ENCODE peak calls at places on chromosomes 16 and 17, in nine cellular contexts. One of them, this sample, is unnamed. For H3K4me1, the result is how much of the 10 kb centered on the place peaks cover.

GRCh38 chr17:36089888-36090836 is at the start of gene CCL3:
- DNase-seq in K562: no peak
- DNase-seq in upper lobe of left lung: peak
- DNase-seq in GM12878: peak
- DNase-seq in transverse colon: peak
- DNase-seq in suprapubic skin: no peak
- DNase-seq in tibial nerve: peak
- DNase-seq in stomach: no peak
- DNase-seq in A549: no peak
- DNase-seq in this sample: no peak

GRCh38 chr16:14606102-14606501 is 24.0 kb downstream of the PARN start:
- DNase-seq in tibial nerve: no peak
- DNase-seq in upper lobe of left lung: no peak
- DNase-seq in A549: no peak
- DNase-seq in K562: no peak
- DNase-seq in suprapubic skin: no peak
- DNase-seq in GM12878: peak
- DNase-seq in stomach: no peak
- DNase-seq in transverse colon: no peak
- DNase-seq in this sample: no peak

GRCh38 chr16:73448970-73449369 is 401.0 kb upstream of the ZFHX3 start:
- DNase-seq in K562: no peak
- DNase-seq in upper lobe of left lung: no peak
- DNase-seq in suprapubic skin: no peak
- DNase-seq in tibial nerve: no peak
- DNase-seq in stomach: no peak
- DNase-seq in GM12878: no peak
- DNase-seq in A549: no peak
- DNase-seq in transverse colon: no peak
- DNase-seq in this sample: no peak

GRCh38 chr16:14249291-14250032 is 178.3 kb downstream of the MRTFB start:
- DNase-seq in suprapubic skin: no peak
- DNase-seq in GM12878: peak
- DNase-seq in upper lobe of left lung: no peak
- DNase-seq in A549: peak
- DNase-seq in transverse colon: peak
- DNase-seq in tibial nerve: peak
- DNase-seq in stomach: peak
- DNase-seq in K562: peak
- DNase-seq in this sample: no peak

GRCh38 chr17:11558681-11559234 is 39.5 kb upstream of the DNAH9 start:
- DNase-seq in suprapubic skin: no peak
- DNase-seq in transverse colon: no peak
- DNase-seq in stomach: no peak
- DNase-seq in tibial nerve: no peak
- DNase-seq in A549: no peak
- DNase-seq in GM12878: no peak
- DNase-seq in upper lobe of left lung: no peak
- DNase-seq in K562: no peak
- DNase-seq in this sample: no peak

GRCh38 chr16:12027091-12027490 is 50.6 kb downstream of the SNX29 start:
- DNase-seq in tibial nerve: no peak
- DNase-seq in GM12878: no peak
- DNase-seq in upper lobe of left lung: no peak
- DNase-seq in A549: no peak
- DNase-seq in suprapubic skin: no peak
- DNase-seq in transverse colon: no peak
- DNase-seq in K562: no peak
- DNase-seq in stomach: no peak
- DNase-seq in this sample: no peak

GRCh38 chr16:84375773-84376172 is 7.4 kb downstream of the ATP2C2 start:
- DNase-seq in suprapubic skin: no peak
- DNase-seq in GM12878: no peak
- DNase-seq in K562: no peak
- DNase-seq in transverse colon: no peak
- DNase-seq in stomach: no peak
- DNase-seq in tibial nerve: no peak
- DNase-seq in A549: no peak
- DNase-seq in upper lobe of left lung: no peak
- DNase-seq in this sample: no peak

GRCh38 chr17:74740641-74741387 is 3.8 kb downstream of the RAB37 start:
- DNase-seq in suprapubic skin: no peak
- DNase-seq in A549: no peak
- DNase-seq in tibial nerve: no peak
- DNase-seq in GM12878: no peak
- DNase-seq in transverse colon: no peak
- DNase-seq in upper lobe of left lung: no peak
- DNase-seq in stomach: no peak
- DNase-seq in K562: no peak
- DNase-seq in this sample: no peak

GRCh38 chr16:77897831-77898540 is 109.6 kb downstream of the VAT1L start:
- DNase-seq in K562: no peak
- DNase-seq in suprapubic skin: no peak
- DNase-seq in A549: no peak
- DNase-seq in transverse colon: no peak
- DNase-seq in tibial nerve: no peak
- DNase-seq in stomach: no peak
- DNase-seq in GM12878: no peak
- DNase-seq in upper lobe of left lung: no peak
- DNase-seq in this sample: no peak

GRCh38 chr16:81778861-81779539 is at the start of gene PLCG2:
- DNase-seq in suprapubic skin: peak
- DNase-seq in transverse colon: peak
- DNase-seq in stomach: peak
- DNase-seq in tibial nerve: no peak
- DNase-seq in K562: peak
- DNase-seq in upper lobe of left lung: peak
- DNase-seq in A549: peak
- DNase-seq in GM12878: no peak
- DNase-seq in this sample: peak

GRCh38 chr17:15231851-15232516 is 33.1 kb downstream of the PMP22 start:
- DNase-seq in GM12878: no peak
- DNase-seq in K562: peak
- DNase-seq in A549: no peak
- DNase-seq in transverse colon: no peak
- DNase-seq in suprapubic skin: no peak
- DNase-seq in stomach: no peak
- DNase-seq in upper lobe of left lung: no peak
- DNase-seq in tibial nerve: no peak
- DNase-seq in this sample: no peak

GRCh38 chr17:2685696-2686095 is 25.9 kb downstream of the CLUH start:
- DNase-seq in K562: no peak
- DNase-seq in A549: no peak
- DNase-seq in transverse colon: no peak
- DNase-seq in stomach: no peak
- DNase-seq in upper lobe of left lung: no peak
- DNase-seq in GM12878: no peak
- DNase-seq in tibial nerve: no peak
- DNase-seq in suprapubic skin: no peak
- DNase-seq in this sample: peak

GRCh38 chr16:19884611-19885455 is at the start of gene GPRC5B:
- DNase-seq in transverse colon: peak
- DNase-seq in suprapubic skin: no peak
- DNase-seq in K562: peak
- DNase-seq in tibial nerve: peak
- DNase-seq in stomach: peak
- DNase-seq in upper lobe of left lung: peak
- DNase-seq in A549: peak
- DNase-seq in GM12878: no peak
- DNase-seq in this sample: peak

GRCh38 chr16:81701296-81701970 is 77.7 kb upstream of the PLCG2 start:
- DNase-seq in A549: no peak
- DNase-seq in GM12878: no peak
- DNase-seq in transverse colon: no peak
- DNase-seq in upper lobe of left lung: no peak
- DNase-seq in suprapubic skin: no peak
- DNase-seq in tibial nerve: no peak
- DNase-seq in K562: no peak
- DNase-seq in stomach: no peak
- DNase-seq in this sample: no peak

GRCh38 chr17:48125829-48126612 is 18.5 kb downstream of the SNX11 start:
- DNase-seq in upper lobe of left lung: no peak
- DNase-seq in GM12878: no peak
- DNase-seq in transverse colon: no peak
- DNase-seq in suprapubic skin: no peak
- DNase-seq in stomach: no peak
- DNase-seq in A549: no peak
- DNase-seq in K562: no peak
- DNase-seq in tibial nerve: no peak
- DNase-seq in this sample: no peak

GRCh38 chr17:19331134-19331533 is 31.4 kb downstream of the B9D1 start:
- DNase-seq in tibial nerve: no peak
- DNase-seq in suprapubic skin: no peak
- DNase-seq in upper lobe of left lung: no peak
- DNase-seq in K562: no peak
- DNase-seq in A549: no peak
- DNase-seq in transverse colon: no peak
- DNase-seq in stomach: peak
- DNase-seq in GM12878: no peak
- DNase-seq in this sample: peak

GRCh38 chr16:54928421-54929089 is 2.1 kb upstream of the IRX5 start:
- DNase-seq in stomach: peak
- DNase-seq in suprapubic skin: peak
- DNase-seq in K562: peak
- DNase-seq in GM12878: no peak
- DNase-seq in A549: peak
- DNase-seq in transverse colon: no peak
- DNase-seq in tibial nerve: no peak
- DNase-seq in upper lobe of left lung: peak
- DNase-seq in this sample: no peak

GRCh38 chr16:1763521-1764511 is 7.5 kb downstream of the NME3 start:
- DNase-seq in upper lobe of left lung: no peak
- DNase-seq in suprapubic skin: no peak
- DNase-seq in tibial nerve: no peak
- DNase-seq in A549: peak
- DNase-seq in K562: peak
- DNase-seq in stomach: no peak
- DNase-seq in transverse colon: no peak
- DNase-seq in GM12878: no peak
- DNase-seq in this sample: no peak

GRCh38 chr16:66596986-66597848 is 7.3 kb upstream of the CMTM3 start:
- DNase-seq in K562: no peak
- DNase-seq in suprapubic skin: no peak
- DNase-seq in A549: no peak
- DNase-seq in transverse colon: no peak
- DNase-seq in stomach: no peak
- DNase-seq in upper lobe of left lung: no peak
- DNase-seq in GM12878: no peak
- DNase-seq in tibial nerve: no peak
- DNase-seq in this sample: no peak

GRCh38 chr17:63295288-63295687 is 150.8 kb downstream of the CYB561 start:
- DNase-seq in GM12878: no peak
- DNase-seq in K562: no peak
- DNase-seq in tibial nerve: no peak
- DNase-seq in stomach: no peak
- DNase-seq in upper lobe of left lung: no peak
- DNase-seq in A549: no peak
- DNase-seq in transverse colon: no peak
- DNase-seq in suprapubic skin: no peak
- DNase-seq in this sample: no peak

GRCh38 chr17:49299996-49300395 is 62.1 kb downstream of the ZNF652 start:
- DNase-seq in stomach: no peak
- DNase-seq in tibial nerve: no peak
- DNase-seq in K562: no peak
- DNase-seq in GM12878: no peak
- DNase-seq in transverse colon: no peak
- DNase-seq in A549: no peak
- DNase-seq in suprapubic skin: no peak
- DNase-seq in upper lobe of left lung: no peak
- DNase-seq in this sample: no peak

GRCh38 chr16:51953541-51953940 is 593.4 kb downstream of the TOX3 start:
- DNase-seq in suprapubic skin: no peak
- DNase-seq in upper lobe of left lung: no peak
- DNase-seq in stomach: no peak
- DNase-seq in A549: no peak
- DNase-seq in K562: no peak
- DNase-seq in tibial nerve: no peak
- DNase-seq in transverse colon: no peak
- DNase-seq in GM12878: no peak
- DNase-seq in this sample: no peak

DNA sequence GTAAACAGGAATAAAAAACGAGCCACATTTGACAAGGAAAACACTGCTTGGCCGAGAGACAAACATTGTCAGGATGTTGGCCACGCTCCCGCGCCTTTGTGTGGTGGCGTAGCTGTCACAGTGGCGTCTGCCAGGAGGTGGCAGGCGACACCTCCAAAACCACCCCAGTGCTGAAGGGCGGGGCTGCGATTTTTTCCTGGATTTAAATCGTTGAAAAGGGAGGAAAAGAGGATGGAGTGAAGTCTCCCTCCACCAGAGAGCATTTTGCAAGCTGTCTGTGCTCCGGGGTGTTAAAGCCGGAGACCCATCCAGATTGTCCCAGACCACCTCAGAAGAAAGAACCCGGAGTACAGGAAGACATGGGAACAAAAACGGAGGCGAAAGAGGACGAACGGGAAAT is 12.7 kb downstream of the MRM3 start:
- DNase-seq in upper lobe of left lung: peak
- DNase-seq in tibial nerve: peak
- DNase-seq in suprapubic skin: peak
- DNase-seq in transverse colon: peak
- DNase-seq in GM12878: no peak
- DNase-seq in A549: peak
- DNase-seq in stomach: peak
- DNase-seq in K562: peak
- DNase-seq in this sample: peak
- H3K4me3 ChIP-seq in upper lobe of left lung: no peak
- H3K4me3 ChIP-seq in tibial nerve: peak
- H3K4me3 ChIP-seq in suprapubic skin: peak
- H3K4me3 ChIP-seq in transverse colon: no peak
- H3K4me3 ChIP-seq in GM12878: no peak
- H3K4me3 ChIP-seq in A549: no peak
- H3K4me3 ChIP-seq in stomach: peak
- H3K4me3 ChIP-seq in K562: no peak
- H3K4me3 ChIP-seq in this sample: peak

GRCh38 chr17:57532966-57533365 is 212.1 kb downstream of the CCDC182 start:
- DNase-seq in stomach: no peak
- DNase-seq in GM12878: no peak
- DNase-seq in upper lobe of left lung: no peak
- DNase-seq in suprapubic skin: no peak
- DNase-seq in transverse colon: no peak
- DNase-seq in tibial nerve: no peak
- DNase-seq in A549: no peak
- DNase-seq in K562: no peak
- DNase-seq in this sample: no peak
- H3K4me1 ChIP-seq in stomach: under half
- H3K4me1 ChIP-seq in GM12878: under half
- H3K4me1 ChIP-seq in upper lobe of left lung: under half
- H3K4me1 ChIP-seq in suprapubic skin: under half
- H3K4me1 ChIP-seq in transverse colon: under half
- H3K4me1 ChIP-seq in tibial nerve: under half
- H3K4me1 ChIP-seq in A549: half or more
- H3K4me1 ChIP-seq in K562: under half
- H3K4me1 ChIP-seq in this sample: under half

GRCh38 chr16:49701867-49702494 is 153.9 kb downstream of the ZNF423 start:
- DNase-seq in transverse colon: peak
- DNase-seq in A549: no peak
- DNase-seq in suprapubic skin: peak
- DNase-seq in stomach: no peak
- DNase-seq in GM12878: no peak
- DNase-seq in tibial nerve: peak
- DNase-seq in upper lobe of left lung: peak
- DNase-seq in K562: no peak
- DNase-seq in this sample: peak
- TF ChIP-seq EP300 in transverse colon: no peak
- TF ChIP-seq EP300 in A549: no peak
- TF ChIP-seq EP300 in suprapubic skin: no peak
- TF ChIP-seq EP300 in stomach: no peak
- TF ChIP-seq EP300 in GM12878: no peak
- TF ChIP-seq EP300 in tibial nerve: no peak
- TF ChIP-seq EP300 in upper lobe of left lung: no peak
- TF ChIP-seq EP300 in K562: no peak
- TF ChIP-seq EP300 in this sample: no peak

GRCh38 chr17:45433136-45433535 is 466 bp upstream of the ARHGAP27 start:
- DNase-seq in K562: no peak
- DNase-seq in suprapubic skin: no peak
- DNase-seq in transverse colon: no peak
- DNase-seq in upper lobe of left lung: no peak
- DNase-seq in stomach: no peak
- DNase-seq in GM12878: no peak
- DNase-seq in tibial nerve: no peak
- DNase-seq in A549: no peak
- DNase-seq in this sample: no peak
- H3K4me3 ChIP-seq in K562: no peak
- H3K4me3 ChIP-seq in suprapubic skin: peak
- H3K4me3 ChIP-seq in transverse colon: no peak
- H3K4me3 ChIP-seq in upper lobe of left lung: peak
- H3K4me3 ChIP-seq in stomach: peak
- H3K4me3 ChIP-seq in GM12878: no peak
- H3K4me3 ChIP-seq in tibial nerve: peak
- H3K4me3 ChIP-seq in A549: no peak
- H3K4me3 ChIP-seq in this sample: peak

This sample was measured in sigmoid colon.